ENCODE peak calls at places on chromosomes 1 and 21, in eight cellular contexts. One of them, this sample, is unnamed.

GRCh38 chr1:93874025-93874651 is 4.9 kb downstream of the DNTTIP2 start:
- DNase-seq in astrocyte: no peak
- DNase-seq in pancreas: no peak
- DNase-seq in ovary: no peak
- DNase-seq in uterus: no peak
- DNase-seq in tibial nerve: no peak
- DNase-seq in psoas muscle: no peak
- DNase-seq in body of pancreas: peak; percentile 18
- DNase-seq in this sample: no peak

GRCh38 chr1:39845569-39846566 is 37.4 kb downstream of the TRIT1 start:
- DNase-seq in astrocyte: peak; percentile 85
- DNase-seq in pancreas: peak; percentile 95
- DNase-seq in ovary: peak; percentile 83
- DNase-seq in uterus: peak; percentile 44
- DNase-seq in tibial nerve: peak; percentile 44
- DNase-seq in psoas muscle: peak; percentile 73
- DNase-seq in body of pancreas: peak; percentile 97
- DNase-seq in this sample: peak; percentile 81

GRCh38 chr21:35340273-35340672 is 291.2 kb upstream of the RUNX1 start:
- DNase-seq in astrocyte: no peak
- DNase-seq in pancreas: no peak
- DNase-seq in ovary: no peak
- DNase-seq in uterus: no peak
- DNase-seq in tibial nerve: no peak
- DNase-seq in psoas muscle: no peak
- DNase-seq in body of pancreas: no peak
- DNase-seq in this sample: no peak

GRCh38 chr21:26124421-26124833 is 46.1 kb downstream of the APP start:
- DNase-seq in astrocyte: peak; percentile 58
- DNase-seq in pancreas: no peak
- DNase-seq in ovary: no peak
- DNase-seq in uterus: no peak
- DNase-seq in tibial nerve: no peak
- DNase-seq in psoas muscle: no peak
- DNase-seq in body of pancreas: no peak
- DNase-seq in this sample: no peak

GRCh38 chr21:32538147-32538792 is 47.1 kb downstream of the TCP10L start:
- DNase-seq in astrocyte: no peak
- DNase-seq in pancreas: no peak
- DNase-seq in ovary: no peak
- DNase-seq in uterus: no peak
- DNase-seq in tibial nerve: no peak
- DNase-seq in psoas muscle: no peak
- DNase-seq in body of pancreas: no peak
- DNase-seq in this sample: no peak

GRCh38 chr1:206445116-206445515 is 25.2 kb upstream of the IKBKE start:
- DNase-seq in astrocyte: peak; percentile 52
- DNase-seq in pancreas: peak; percentile 84
- DNase-seq in ovary: peak; percentile 37
- DNase-seq in uterus: peak; percentile 43
- DNase-seq in tibial nerve: peak; percentile 58
- DNase-seq in psoas muscle: peak; percentile 70
- DNase-seq in body of pancreas: peak; percentile 81
- DNase-seq in this sample: peak; percentile 64

GRCh38 chr1:15168479-15168878 is 14.9 kb downstream of the TMEM51 start:
- DNase-seq in astrocyte: peak; percentile 94
- DNase-seq in pancreas: no peak
- DNase-seq in ovary: no peak
- DNase-seq in uterus: no peak
- DNase-seq in tibial nerve: no peak
- DNase-seq in psoas muscle: no peak
- DNase-seq in body of pancreas: peak; percentile 66
- DNase-seq in this sample: no peak

GRCh38 chr1:247118946-247119446 is 14.8 kb upstream of the ZNF669 start:
- DNase-seq in astrocyte: no peak
- DNase-seq in pancreas: no peak
- DNase-seq in ovary: no peak
- DNase-seq in uterus: no peak
- DNase-seq in tibial nerve: no peak
- DNase-seq in psoas muscle: no peak
- DNase-seq in body of pancreas: no peak
- DNase-seq in this sample: no peak

GRCh38 chr1:229859026-229859425 is 208.0 kb upstream of the GALNT2 start:
- DNase-seq in astrocyte: no peak
- DNase-seq in pancreas: no peak
- DNase-seq in ovary: no peak
- DNase-seq in uterus: no peak
- DNase-seq in tibial nerve: no peak
- DNase-seq in psoas muscle: no peak
- DNase-seq in body of pancreas: no peak
- DNase-seq in this sample: no peak

GRCh38 chr1:53739109-53739681 is at the start of gene GLIS1:
- DNase-seq in astrocyte: peak; percentile 72
- DNase-seq in pancreas: peak; percentile 73
- DNase-seq in ovary: peak; percentile 83
- DNase-seq in uterus: peak; percentile 65
- DNase-seq in tibial nerve: peak; percentile 36
- DNase-seq in psoas muscle: peak; percentile 88
- DNase-seq in body of pancreas: peak; percentile 81
- DNase-seq in this sample: peak; percentile 94

GRCh38 chr1:51897699-51898031 is 19.1 kb upstream of the NRDC start:
- DNase-seq in astrocyte: peak; percentile 91
- DNase-seq in pancreas: no peak
- DNase-seq in ovary: no peak
- DNase-seq in uterus: no peak
- DNase-seq in tibial nerve: no peak
- DNase-seq in psoas muscle: no peak
- DNase-seq in body of pancreas: no peak
- DNase-seq in this sample: no peak

GRCh38 chr1:48093696-48094518 is 96.7 kb upstream of the TRABD2B start:
- DNase-seq in astrocyte: peak; percentile 6
- DNase-seq in pancreas: peak; percentile 82
- DNase-seq in ovary: no peak
- DNase-seq in uterus: no peak
- DNase-seq in tibial nerve: no peak
- DNase-seq in psoas muscle: peak; percentile 27
- DNase-seq in body of pancreas: peak; percentile 90
- DNase-seq in this sample: peak; percentile 70

GRCh38 chr1:219119839-219120238 is 53.8 kb upstream of the LYPLAL1 start:
- DNase-seq in astrocyte: no peak
- DNase-seq in pancreas: no peak
- DNase-seq in ovary: no peak
- DNase-seq in uterus: peak; percentile 46
- DNase-seq in tibial nerve: no peak
- DNase-seq in psoas muscle: no peak
- DNase-seq in body of pancreas: no peak
- DNase-seq in this sample: no peak

GRCh38 chr1:196407358-196408041 is 200.7 kb downstream of the KCNT2 start:
- DNase-seq in astrocyte: peak; percentile 72
- DNase-seq in pancreas: no peak
- DNase-seq in ovary: no peak
- DNase-seq in uterus: no peak
- DNase-seq in tibial nerve: no peak
- DNase-seq in psoas muscle: no peak
- DNase-seq in body of pancreas: no peak
- DNase-seq in this sample: no peak

GRCh38 chr21:45209046-45209445 is 78.6 kb downstream of the POFUT2 start:
- DNase-seq in astrocyte: peak; percentile 58
- DNase-seq in pancreas: no peak
- DNase-seq in ovary: no peak
- DNase-seq in uterus: no peak
- DNase-seq in tibial nerve: no peak
- DNase-seq in psoas muscle: no peak
- DNase-seq in body of pancreas: no peak
- DNase-seq in this sample: no peak

GRCh38 chr1:34915521-34915920 is 13.9 kb downstream of the DLGAP3 start:
- DNase-seq in astrocyte: no peak
- DNase-seq in pancreas: no peak
- DNase-seq in ovary: no peak
- DNase-seq in uterus: no peak
- DNase-seq in tibial nerve: no peak
- DNase-seq in psoas muscle: no peak
- DNase-seq in body of pancreas: no peak
- DNase-seq in this sample: no peak

GRCh38 chr1:60394436-60394835 is 320.9 kb upstream of the C1orf87 start:
- DNase-seq in astrocyte: peak; percentile 71
- DNase-seq in pancreas: no peak
- DNase-seq in ovary: no peak
- DNase-seq in uterus: no peak
- DNase-seq in tibial nerve: no peak
- DNase-seq in psoas muscle: no peak
- DNase-seq in body of pancreas: no peak
- DNase-seq in this sample: no peak

GRCh38 chr1:160193091-160193819 is 2.9 kb downstream of the CASQ1 start:
- DNase-seq in astrocyte: peak; percentile 67
- DNase-seq in pancreas: peak; percentile 76
- DNase-seq in ovary: peak; percentile 82
- DNase-seq in uterus: peak; percentile 90
- DNase-seq in tibial nerve: peak; percentile 80
- DNase-seq in psoas muscle: peak; percentile 86
- DNase-seq in body of pancreas: peak; percentile 89
- DNase-seq in this sample: peak; percentile 92

GRCh38 chr1:160194737-160195059 is 4.3 kb downstream of the CASQ1 start:
- DNase-seq in astrocyte: no peak
- DNase-seq in pancreas: no peak
- DNase-seq in ovary: no peak
- DNase-seq in uterus: no peak
- DNase-seq in tibial nerve: no peak
- DNase-seq in psoas muscle: no peak
- DNase-seq in body of pancreas: no peak
- DNase-seq in this sample: no peak

GRCh38 chr1:160196143-160196542 is 5.8 kb downstream of the CASQ1 start:
- DNase-seq in astrocyte: no peak
- DNase-seq in pancreas: no peak
- DNase-seq in ovary: no peak
- DNase-seq in uterus: no peak
- DNase-seq in tibial nerve: no peak
- DNase-seq in psoas muscle: no peak
- DNase-seq in body of pancreas: no peak
- DNase-seq in this sample: no peak

GRCh38 chr1:160192234-160192633 is 1.9 kb downstream of the CASQ1 start:
- DNase-seq in astrocyte: no peak
- DNase-seq in pancreas: no peak
- DNase-seq in ovary: no peak
- DNase-seq in uterus: no peak
- DNase-seq in tibial nerve: no peak
- DNase-seq in psoas muscle: no peak
- DNase-seq in body of pancreas: no peak
- DNase-seq in this sample: no peak

GRCh38 chr1:160193832-160194736 is 3.7 kb downstream of the CASQ1 start:
- DNase-seq in astrocyte: no peak
- DNase-seq in pancreas: no peak
- DNase-seq in ovary: no peak
- DNase-seq in uterus: no peak
- DNase-seq in tibial nerve: no peak
- DNase-seq in psoas muscle: no peak
- DNase-seq in body of pancreas: no peak
- DNase-seq in this sample: no peak
- H3K4me3 ChIP-seq in astrocyte: no peak overlapping the region
- H3K4me3 ChIP-seq in pancreas: no peak overlapping the region
- H3K4me3 ChIP-seq in ovary: no peak overlapping the region
- H3K4me3 ChIP-seq in uterus: no peak overlapping the region
- H3K4me3 ChIP-seq in tibial nerve: no peak overlapping the region
- H3K4me3 ChIP-seq in psoas muscle: peak overlapping the region; percentile 75
- H3K4me3 ChIP-seq in body of pancreas: no peak overlapping the region
- H3K4me3 ChIP-seq in this sample: no peak overlapping the region

DNA sequence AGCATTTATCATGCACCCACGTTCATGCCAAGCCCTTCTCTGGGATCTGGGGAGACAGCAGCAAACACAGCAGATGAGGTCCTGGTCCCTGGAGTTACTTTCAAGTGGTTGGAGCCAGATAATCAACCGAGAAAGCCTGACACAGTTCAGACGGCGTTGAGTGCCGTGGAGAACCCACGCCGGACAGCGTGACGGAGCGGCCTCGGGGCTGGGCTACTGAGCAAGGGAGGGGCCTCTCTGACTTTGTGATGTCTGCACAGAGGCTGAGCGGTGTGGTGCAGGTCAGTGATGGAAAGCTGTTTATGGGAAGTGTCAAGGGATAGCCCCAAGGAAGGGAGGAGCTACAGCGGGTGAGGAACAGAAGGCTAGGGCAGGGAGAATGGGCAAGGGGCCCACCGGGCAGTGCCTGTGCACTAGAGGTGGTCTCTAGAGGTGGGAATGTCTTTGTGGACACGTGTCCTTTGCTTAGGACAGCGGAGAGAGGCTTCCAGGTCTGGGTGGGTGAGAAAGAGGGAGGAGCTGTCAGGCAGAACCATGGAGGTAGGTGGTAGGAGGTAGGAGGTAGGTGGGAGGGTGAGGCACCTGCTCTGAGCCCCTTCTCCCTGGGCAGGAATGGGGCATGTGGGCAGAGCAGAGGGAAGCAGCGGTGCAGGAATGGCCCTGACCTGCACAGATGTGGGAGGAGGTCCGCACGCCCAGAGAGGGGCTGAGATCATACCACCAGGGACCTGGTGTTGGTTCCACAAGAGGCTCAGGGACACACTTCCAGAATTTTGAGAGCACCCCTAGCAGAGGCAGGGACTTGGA is 62.8 kb downstream of the RUNX3 start:
- DNase-seq in astrocyte: no peak
- DNase-seq in pancreas: no peak
- DNase-seq in ovary: no peak
- DNase-seq in uterus: no peak
- DNase-seq in tibial nerve: no peak
- DNase-seq in psoas muscle: no peak
- DNase-seq in body of pancreas: no peak
- DNase-seq in this sample: no peak
- H3K27me3 ChIP-seq in astrocyte: peaks cover 5% of the 10 kb centered on the region
- H3K27me3 ChIP-seq in pancreas: no peaks in the 10 kb centered on the region
- H3K27me3 ChIP-seq in ovary: no peaks in the 10 kb centered on the region
- H3K27me3 ChIP-seq in uterus: no peaks in the 10 kb centered on the region
- H3K27me3 ChIP-seq in tibial nerve: peaks cover 64% of the 10 kb centered on the region
- H3K27me3 ChIP-seq in psoas muscle: peaks cover 34% of the 10 kb centered on the region
- H3K27me3 ChIP-seq in body of pancreas: peaks cover 9% of the 10 kb centered on the region
- H3K27me3 ChIP-seq in this sample: no peaks in the 10 kb centered on the region

DNA sequence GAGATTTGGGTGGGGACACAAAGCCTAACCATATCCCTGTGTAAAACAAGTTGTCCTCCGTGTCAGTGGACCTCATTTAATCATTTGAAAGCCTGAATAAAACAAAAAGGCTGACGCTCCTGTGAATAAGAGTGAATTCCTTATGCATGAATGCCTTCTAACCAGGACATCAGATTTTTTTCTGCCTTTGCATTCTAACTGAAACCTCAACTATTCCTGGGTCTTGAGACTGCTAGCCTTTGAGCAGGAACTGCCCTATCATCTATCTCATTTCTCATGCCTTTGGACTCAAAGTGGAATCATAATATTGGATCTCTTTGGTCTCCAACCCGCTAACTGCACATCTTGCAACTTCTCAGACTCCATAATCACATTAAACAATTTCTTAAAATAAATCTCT is 648.9 kb downstream of the ADGRL2 start:
- DNase-seq in astrocyte: peak; percentile 85
- DNase-seq in pancreas: no peak
- DNase-seq in ovary: no peak
- DNase-seq in uterus: no peak
- DNase-seq in tibial nerve: no peak
- DNase-seq in psoas muscle: no peak
- DNase-seq in body of pancreas: no peak
- DNase-seq in this sample: no peak
- H3K9me3 ChIP-seq in astrocyte: peaks cover 10% of the 10 kb centered on the region
- H3K9me3 ChIP-seq in pancreas: no peaks in the 10 kb centered on the region
- H3K9me3 ChIP-seq in ovary: no peaks in the 10 kb centered on the region
- H3K9me3 ChIP-seq in uterus: no peaks in the 10 kb centered on the region
- H3K9me3 ChIP-seq in tibial nerve: no peaks in the 10 kb centered on the region
- H3K9me3 ChIP-seq in psoas muscle: peaks cover 3% of the 10 kb centered on the region
- H3K9me3 ChIP-seq in body of pancreas: no peaks in the 10 kb centered on the region
- H3K9me3 ChIP-seq in this sample: no peaks in the 10 kb centered on the region

GRCh38 chr1:111752186-111752585 is 3.5 kb upstream of the DDX20 start:
- DNase-seq in astrocyte: no peak
- DNase-seq in pancreas: no peak
- DNase-seq in ovary: no peak
- DNase-seq in uterus: no peak
- DNase-seq in tibial nerve: no peak
- DNase-seq in psoas muscle: no peak
- DNase-seq in body of pancreas: no peak
- DNase-seq in this sample: no peak
- H3K4me3 ChIP-seq in astrocyte: no peak overlapping the region
- H3K4me3 ChIP-seq in pancreas: no peak overlapping the region
- H3K4me3 ChIP-seq in ovary: no peak overlapping the region
- H3K4me3 ChIP-seq in uterus: no peak overlapping the region
- H3K4me3 ChIP-seq in tibial nerve: no peak overlapping the region
- H3K4me3 ChIP-seq in psoas muscle: no peak overlapping the region
- H3K4me3 ChIP-seq in body of pancreas: no peak overlapping the region
- H3K4me3 ChIP-seq in this sample: no peak overlapping the region